ENCODE peak calls at places on chromosomes 4 and X, in seven cellular contexts. C is Karpas-422, N is heart left ventricle, E is astrocyte, I is upper lobe of right lung, V is GM23248, H is endothelial cell of umbilical vein. T is an unnamed sample.

GRCh38 chr4:168999836-169000235 is 10.2 kb downstream of the CBR4 start:
- DNase-seq in I (no peak), C (no peak), H (no peak), E (peak; percentile 27), N (no peak), V (no peak), T (no peak)

GRCh38 chrX:48478806-48479205 is 2.8 kb downstream of the FTSJ1 start:
- DNase-seq in I (no peak), C (no peak), E (no peak), N (no peak), V (no peak), H (no peak), T (no peak)

GRCh38 chr4:41215155-41215554 is 813 bp upstream of the APBB2 start:
- DNase-seq in C (no peak), E (no peak), V (peak; percentile 30), N (no peak), H (peak; percentile 39), I (no peak), T (peak; percentile 15)

GRCh38 chrX:112668476-112669404 is 11.0 kb downstream of the LHFPL1 start:
- DNase-seq in E (no peak), I (no peak), N (no peak), V (no peak), C (no peak), H (no peak), T (no peak)

GRCh38 chrX:95427389-95427788 is 1257.3 kb upstream of the DIAPH2 start:
- DNase-seq in N (no peak), C (no peak), E (peak; percentile 5), V (peak; percentile 2), H (no peak), I (no peak), T (no peak)

GRCh38 chr4:47913858-47914218 is 545 bp downstream of the NFXL1 start:
- DNase-seq in I (peak; percentile 77), V (peak; percentile 45), H (no peak), C (peak; percentile 70), N (peak; percentile 45), E (no peak), T (no peak)

GRCh38 chrX:136823175-136823574 is 42.4 kb upstream of the ARHGEF6 start:
- DNase-seq in H (no peak), E (peak; percentile 28), V (peak; percentile 73), I (no peak), N (no peak), C (no peak), T (no peak)

GRCh38 chr4:165355900-165356300 is 22.9 kb upstream of the CPE start:
- DNase-seq in C (peak; percentile 76), H (peak; percentile 50), E (peak; percentile 40), N (no peak), I (no peak), V (peak; percentile 64), T (peak; percentile 77)

GRCh38 chr4:77582716-77583115 is 22.9 kb upstream of the CXCL13 start:
- DNase-seq in E (no peak), N (no peak), I (no peak), H (no peak), C (no peak), V (peak; percentile 21), T (no peak)

GRCh38 chr4:114225462-114225861 is 246.0 kb upstream of the ARSJ start:
- DNase-seq in H (no peak), C (no peak), V (no peak), I (no peak), E (no peak), N (no peak), T (no peak)

GRCh38 chr4:183403486-183403885 is 41.0 kb upstream of the CDKN2AIP start:
- DNase-seq in N (no peak), E (no peak), H (no peak), V (peak; percentile 30), I (peak; percentile 20), C (no peak), T (no peak)

DNA sequence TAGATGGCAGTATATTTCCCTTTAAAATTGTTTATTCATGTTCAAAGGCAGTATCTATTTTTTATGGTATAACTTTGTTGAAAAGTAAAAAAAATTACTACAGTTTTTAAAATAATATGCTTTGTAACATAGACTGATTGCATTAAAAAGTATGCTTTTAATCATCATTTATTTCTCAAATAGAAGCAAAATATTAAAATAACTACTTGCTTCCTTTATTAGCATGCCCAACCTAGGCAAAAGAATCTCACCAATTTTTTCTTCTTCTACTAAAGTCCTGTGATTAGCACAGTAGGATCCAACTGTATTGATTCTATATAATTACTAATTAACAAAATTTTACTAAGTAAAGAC is 69.6 kb upstream of the NFKB1 start:
- DNase-seq in H (no peak), N (no peak), V (no peak), I (no peak), C (no peak), E (no peak), T (no peak)
- H3K4me1 ChIP-seq in H (peaks cover 4% of the 10 kb centered on the region), N (no peaks in the 10 kb centered on the region), V (peaks cover 16% of the 10 kb centered on the region), I (peaks cover 3% of the 10 kb centered on the region), C (peaks cover 7% of the 10 kb centered on the region), E (peaks cover 11% of the 10 kb centered on the region), T (peaks cover 15% of the 10 kb centered on the region)

GRCh38 chr4:187128971-187129370 is 405.3 kb upstream of the FAT1 start:
- DNase-seq in V (peak; percentile 41), N (no peak), E (peak; percentile 80), H (no peak), I (no peak), C (no peak), T (no peak)
- H3K27me3 ChIP-seq in V (no peaks in the 10 kb centered on the region), N (no peaks in the 10 kb centered on the region), E (no peaks in the 10 kb centered on the region), H (no peaks in the 10 kb centered on the region), I (no peaks in the 10 kb centered on the region), C (no peaks in the 10 kb centered on the region), T (no peaks in the 10 kb centered on the region)

GRCh38 chr4:156773648-156774357 is 197.8 kb downstream of the PDGFC start:
- DNase-seq in C (no peak), H (no peak), N (no peak), I (no peak), V (peak; percentile 70), E (peak; percentile 81), T (no peak)
- H3K4me1 ChIP-seq in C (no peaks in the 10 kb centered on the region), H (peaks cover 16% of the 10 kb centered on the region), N (no peaks in the 10 kb centered on the region), I (peaks cover 23% of the 10 kb centered on the region), V (peaks cover 84% of the 10 kb centered on the region), E (peaks cover 58% of the 10 kb centered on the region), T (peaks cover 54% of the 10 kb centered on the region)

GRCh38 chr4:133151301-133151680 is 2.2 kb downstream of the PCDH10 start:
- DNase-seq in H (peak; percentile 59), V (peak; percentile 1), I (no peak), E (peak; percentile 30), C (no peak), N (peak; percentile 17), T (peak; percentile 51)
- H3K27me3 ChIP-seq in H (no peaks in the 10 kb centered on the region), V (peaks cover 70% of the 10 kb centered on the region), I (peaks cover 78% of the 10 kb centered on the region), E (no peaks in the 10 kb centered on the region), C (no peaks in the 10 kb centered on the region), N (peaks cover 69% of the 10 kb centered on the region), T (peaks cover 50% of the 10 kb centered on the region)

T was measured in adipocyte.